ENCODE peak calls at places on chromosomes 6 and 20, in six cellular contexts. One of them, this sample, is unnamed.

GRCh38 chr6:25041676-25042598 is 106.2 kb upstream of the RIPOR2 start:
- ATAC-seq in upper lobe of left lung: no peak
- ATAC-seq in IMR-90: no peak
- ATAC-seq in HepG2: no peak
- ATAC-seq in gastrocnemius medialis: no peak
- ATAC-seq in right lobe of liver: peak
- ATAC-seq in this sample: no peak

GRCh38 chr6:13872681-13873080 is 52.1 kb upstream of the RNF182 start:
- ATAC-seq in HepG2: no peak
- ATAC-seq in IMR-90: no peak
- ATAC-seq in upper lobe of left lung: peak
- ATAC-seq in right lobe of liver: peak
- ATAC-seq in gastrocnemius medialis: no peak
- ATAC-seq in this sample: no peak

GRCh38 chr20:57879437-57880115 is 169.8 kb upstream of the PMEPA1 start:
- ATAC-seq in IMR-90: no peak
- ATAC-seq in right lobe of liver: no peak
- ATAC-seq in HepG2: no peak
- ATAC-seq in gastrocnemius medialis: no peak
- ATAC-seq in upper lobe of left lung: peak
- ATAC-seq in this sample: no peak

GRCh38 chr6:75368151-75368779 is 83.7 kb upstream of the TMEM30A start:
- ATAC-seq in right lobe of liver: peak
- ATAC-seq in gastrocnemius medialis: peak
- ATAC-seq in HepG2: peak
- ATAC-seq in upper lobe of left lung: peak
- ATAC-seq in IMR-90: no peak
- ATAC-seq in this sample: peak

GRCh38 chr6:159969921-159970320 is 1.0 kb downstream of the IGF2R start:
- ATAC-seq in IMR-90: peak
- ATAC-seq in right lobe of liver: peak
- ATAC-seq in upper lobe of left lung: peak
- ATAC-seq in HepG2: peak
- ATAC-seq in gastrocnemius medialis: peak
- ATAC-seq in this sample: peak

GRCh38 chr20:49518576-49518975 is 36.1 kb upstream of the KCNB1 start:
- ATAC-seq in right lobe of liver: no peak
- ATAC-seq in upper lobe of left lung: no peak
- ATAC-seq in gastrocnemius medialis: no peak
- ATAC-seq in IMR-90: no peak
- ATAC-seq in HepG2: no peak
- ATAC-seq in this sample: no peak

GRCh38 chr6:144008501-144009245 is 614 bp upstream of the PLAGL1 start:
- ATAC-seq in HepG2: peak
- ATAC-seq in IMR-90: no peak
- ATAC-seq in right lobe of liver: no peak
- ATAC-seq in gastrocnemius medialis: no peak
- ATAC-seq in upper lobe of left lung: no peak
- ATAC-seq in this sample: peak

GRCh38 chr6:11938285-11938890 is 73.7 kb upstream of the HIVEP1 start:
- ATAC-seq in gastrocnemius medialis: no peak
- ATAC-seq in IMR-90: peak
- ATAC-seq in HepG2: no peak
- ATAC-seq in right lobe of liver: peak
- ATAC-seq in upper lobe of left lung: peak
- ATAC-seq in this sample: no peak

DNA sequence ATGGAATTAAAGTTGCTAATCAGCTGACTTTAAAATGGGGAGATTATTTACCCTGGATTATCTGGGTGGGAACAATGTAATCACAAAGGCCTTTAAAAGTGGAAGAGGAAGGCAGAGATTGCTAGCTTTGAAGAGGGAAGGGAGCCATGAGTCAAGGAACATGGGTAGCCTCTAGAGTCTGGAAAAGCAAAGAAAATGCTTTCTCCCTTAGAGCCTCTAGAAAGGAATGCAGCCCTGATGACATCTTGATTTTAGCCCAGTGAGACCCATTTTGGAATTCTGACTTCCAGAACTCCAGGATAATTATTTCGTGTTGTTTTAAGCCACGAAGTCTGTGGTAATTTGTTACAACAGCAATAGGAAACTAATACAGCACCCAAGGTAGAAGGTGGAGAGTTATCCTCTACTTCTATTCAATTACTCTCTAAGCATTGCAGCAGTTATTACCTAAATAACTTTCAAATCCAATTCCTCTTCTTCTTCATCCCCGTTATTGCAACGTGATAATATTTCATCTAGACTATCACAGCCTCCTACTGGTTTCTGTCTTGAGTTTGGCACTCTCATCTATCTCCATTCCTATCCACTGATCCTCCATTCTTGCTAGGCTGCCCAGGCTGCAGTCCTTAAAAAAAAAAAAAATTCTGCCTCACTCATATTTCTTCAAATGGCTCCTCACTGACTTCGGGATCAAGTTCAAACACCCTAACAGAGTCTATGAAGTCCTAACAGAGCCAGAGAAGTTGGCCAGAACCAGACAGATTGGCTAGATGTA is 224.3 kb downstream of the BTBD9 start:
- ATAC-seq in HepG2: no peak
- ATAC-seq in gastrocnemius medialis: peak
- ATAC-seq in right lobe of liver: no peak
- ATAC-seq in upper lobe of left lung: peak
- ATAC-seq in IMR-90: peak
- ATAC-seq in this sample: no peak
- TF ChIP-seq POLR2A in HepG2: no peak
- TF ChIP-seq POLR2A in gastrocnemius medialis: no peak
- TF ChIP-seq POLR2A in right lobe of liver: no peak
- TF ChIP-seq POLR2A in upper lobe of left lung: no peak
- TF ChIP-seq POLR2A in IMR-90: no peak
- TF ChIP-seq POLR2A in this sample: no peak

DNA sequence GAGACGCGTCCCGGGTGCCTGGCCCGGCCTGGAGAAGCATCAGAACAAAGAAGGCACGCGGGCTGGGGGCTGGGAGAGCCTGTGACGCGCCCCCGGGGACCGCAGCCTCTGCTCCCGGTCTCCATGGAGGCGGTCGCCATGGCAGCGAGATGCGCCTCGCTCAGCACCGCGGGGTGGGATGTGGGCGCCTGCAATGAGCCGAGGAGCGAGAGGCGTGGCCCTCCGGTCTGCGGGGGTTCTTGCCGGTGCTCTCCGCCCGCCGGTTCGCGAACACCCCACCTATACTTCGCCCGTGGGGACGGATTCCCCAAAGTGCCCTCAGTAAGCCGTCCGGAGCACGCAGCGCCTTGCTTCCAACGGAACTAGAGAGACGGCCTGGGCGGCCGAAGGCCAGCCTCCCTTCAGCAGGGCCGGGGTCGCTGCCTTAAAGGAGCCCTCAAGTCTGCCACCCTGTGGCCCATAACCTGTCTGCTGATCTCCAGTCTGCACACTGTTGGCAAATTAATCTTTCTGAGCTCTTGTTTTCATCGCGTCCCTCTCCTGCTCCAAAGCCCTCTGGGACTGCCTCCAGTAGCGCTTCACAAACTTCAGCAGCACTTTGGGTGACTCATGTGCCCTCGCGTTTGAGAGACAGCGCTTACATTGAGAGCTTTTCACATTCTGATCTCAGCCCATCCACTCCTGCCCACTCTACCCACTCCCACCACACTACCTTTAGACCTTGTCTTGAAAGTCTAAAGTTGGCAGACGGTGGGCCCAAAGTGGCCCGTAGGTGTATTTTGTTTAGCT is 983 bp upstream of the ADISSP start:
- ATAC-seq in gastrocnemius medialis: peak
- ATAC-seq in upper lobe of left lung: peak
- ATAC-seq in IMR-90: peak
- ATAC-seq in right lobe of liver: peak
- ATAC-seq in HepG2: peak
- ATAC-seq in this sample: peak
- TF ChIP-seq POLR2A in gastrocnemius medialis: no peak
- TF ChIP-seq POLR2A in upper lobe of left lung: no peak
- TF ChIP-seq POLR2A in IMR-90: peak
- TF ChIP-seq POLR2A in right lobe of liver: no peak
- TF ChIP-seq POLR2A in HepG2: peak
- TF ChIP-seq POLR2A in this sample: no peak

DNA sequence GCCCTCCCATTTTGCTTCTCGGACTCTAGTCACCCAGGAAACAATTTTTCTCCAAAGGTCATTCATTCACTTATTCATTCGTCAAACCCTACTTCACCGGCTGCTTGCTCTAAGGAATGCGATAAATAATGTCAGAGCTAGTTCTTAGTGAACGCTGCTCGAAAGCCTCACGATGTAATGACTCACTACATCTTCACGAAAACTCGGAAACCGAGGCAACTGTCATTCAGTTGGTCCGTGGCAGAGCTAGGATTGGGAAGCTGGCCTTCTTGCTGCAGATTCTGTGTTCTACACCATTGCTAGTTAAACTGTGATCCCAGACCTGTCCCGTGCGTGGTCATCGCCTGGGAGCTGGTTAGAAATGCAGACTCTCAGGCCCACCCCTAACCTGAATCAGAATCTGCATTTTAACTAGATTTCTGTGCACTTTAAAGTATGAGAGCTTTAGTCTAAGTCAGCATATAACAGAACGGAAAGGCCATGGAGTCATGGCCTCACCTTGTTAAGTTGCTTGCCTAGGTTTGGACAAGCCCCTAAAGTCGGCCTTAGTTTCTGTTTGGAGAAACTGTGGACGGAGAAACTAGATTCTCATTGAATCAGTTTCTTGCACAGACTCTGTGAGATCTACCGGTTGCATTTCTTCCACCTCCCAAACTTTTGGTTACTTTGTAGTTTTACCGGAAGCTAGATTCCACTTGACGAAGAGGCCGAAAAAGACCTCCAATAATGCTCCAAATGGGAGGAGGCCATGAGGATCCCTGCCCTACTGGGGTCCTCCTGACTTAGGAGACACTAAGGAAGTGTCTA is 640 bp upstream of the CCND3 start:
- ATAC-seq in HepG2: no peak
- ATAC-seq in gastrocnemius medialis: peak
- ATAC-seq in right lobe of liver: peak
- ATAC-seq in upper lobe of left lung: peak
- ATAC-seq in IMR-90: peak
- ATAC-seq in this sample: peak
- TF ChIP-seq POLR2A in HepG2: no peak
- TF ChIP-seq POLR2A in gastrocnemius medialis: no peak
- TF ChIP-seq POLR2A in right lobe of liver: no peak
- TF ChIP-seq POLR2A in upper lobe of left lung: no peak
- TF ChIP-seq POLR2A in IMR-90: peak
- TF ChIP-seq POLR2A in this sample: no peak

GRCh38 chr6:105819774-105820173 is 266.4 kb upstream of the PRDM1 start:
- ATAC-seq in gastrocnemius medialis: no peak
- ATAC-seq in HepG2: no peak
- ATAC-seq in IMR-90: no peak
- ATAC-seq in right lobe of liver: peak
- ATAC-seq in upper lobe of left lung: no peak
- ATAC-seq in this sample: no peak
- TF ChIP-seq POLR2A in gastrocnemius medialis: no peak
- TF ChIP-seq POLR2A in HepG2: no peak
- TF ChIP-seq POLR2A in IMR-90: no peak
- TF ChIP-seq POLR2A in right lobe of liver: no peak
- TF ChIP-seq POLR2A in upper lobe of left lung: no peak
- TF ChIP-seq POLR2A in this sample: no peak

DNA sequence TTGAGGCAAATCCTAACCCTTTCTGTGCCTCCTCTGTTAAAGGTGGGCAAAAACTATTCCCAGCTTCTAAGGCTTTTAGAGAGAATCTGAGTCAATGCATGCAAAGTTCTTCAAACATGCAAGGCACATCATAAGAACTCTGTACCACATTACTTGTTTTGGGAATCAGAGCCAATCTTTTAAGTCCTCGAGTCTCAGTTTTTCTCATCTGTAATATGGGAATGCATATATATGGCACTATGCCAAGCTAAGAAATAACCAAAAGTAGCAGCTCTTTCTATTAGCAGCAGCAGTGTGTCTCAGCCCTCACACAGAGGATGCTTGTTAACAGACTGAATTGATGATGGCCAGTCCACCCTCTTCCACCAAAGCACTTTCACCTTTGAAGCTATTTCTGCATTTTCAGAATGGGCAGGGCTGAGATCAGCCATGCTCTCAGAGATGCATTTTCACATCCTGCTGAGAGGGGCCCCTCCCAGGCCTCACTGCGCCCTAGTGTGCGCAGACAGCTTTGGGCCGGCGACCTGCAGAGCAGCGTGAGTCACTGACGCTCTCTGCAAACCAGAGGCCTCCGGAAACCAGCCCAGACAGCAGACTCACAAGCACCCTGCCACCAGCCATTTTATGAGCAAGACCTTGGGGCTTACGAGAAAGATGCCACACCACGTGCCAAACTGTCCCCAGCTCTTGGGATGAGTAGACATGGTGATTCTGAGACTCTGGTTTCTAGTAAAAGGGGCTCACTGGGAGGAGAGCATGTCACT is 138.0 kb downstream of the NFATC2 start:
- ATAC-seq in IMR-90: no peak
- ATAC-seq in upper lobe of left lung: peak
- ATAC-seq in HepG2: no peak
- ATAC-seq in gastrocnemius medialis: no peak
- ATAC-seq in right lobe of liver: peak
- ATAC-seq in this sample: no peak
- TF ChIP-seq POLR2A in IMR-90: no peak
- TF ChIP-seq POLR2A in upper lobe of left lung: no peak
- TF ChIP-seq POLR2A in HepG2: no peak
- TF ChIP-seq POLR2A in gastrocnemius medialis: no peak
- TF ChIP-seq POLR2A in right lobe of liver: no peak
- TF ChIP-seq POLR2A in this sample: no peak

This sample was measured in gastroesophageal sphincter.